ENCODE peak calls at places on chromosomes 16 and 17, in four cellular contexts. S is T-helper 9 cell, X is lung, Q is cardiac fibroblast. N is an unnamed sample.

GRCh38 chr17:14427914-14428639 is 127.2 kb downstream of the HS3ST3B1 start:
- DNase-seq in S (peak; percentile 24), X (no peak), Q (no peak), N (no peak)

GRCh38 chr16:56348168-56349085 is 76.9 kb downstream of the AMFR start:
- DNase-seq in S (no peak), X (no peak), Q (no peak), N (no peak)

GRCh38 chr17:9798724-9799123 is 7.3 kb upstream of the DHRS7C start:
- DNase-seq in S (no peak), X (no peak), Q (no peak), N (no peak)

GRCh38 chr16:10971560-10971961 is 27.2 kb downstream of the CLEC16A start:
- DNase-seq in S (no peak), X (peak; percentile 43), Q (peak; percentile 92), N (peak; percentile 40)

GRCh38 chr17:44350733-44351226 is 5.7 kb downstream of the GRN start:
- DNase-seq in S (peak; percentile 54), X (peak; percentile 69), Q (peak; percentile 57), N (peak; percentile 32)

GRCh38 chr16:68395167-68395786 is 53.0 kb downstream of the SMPD3 start:
- DNase-seq in S (no peak), X (no peak), Q (no peak), N (no peak)

GRCh38 chr17:78412403-78412802 is 34.0 kb downstream of the PGS1 start:
- DNase-seq in S (no peak), X (no peak), Q (peak; percentile 29), N (peak; percentile 67)

GRCh38 chr17:55635253-55635766 is 87.4 kb downstream of the TMEM100 start:
- DNase-seq in S (no peak), X (no peak), Q (peak; percentile 16), N (no peak)

GRCh38 chr16:3161235-3162018 is 26.6 kb upstream of the OR1F1 start:
- DNase-seq in S (no peak), X (no peak), Q (no peak), N (no peak)

GRCh38 chr16:3256876-3257465 is 538 bp upstream of the MEFV start:
- DNase-seq in S (no peak), X (no peak), Q (peak; percentile 66), N (no peak)

GRCh38 chr16:49483251-49483650 is 109.6 kb downstream of the C16orf78 start:
- DNase-seq in S (no peak), X (no peak), Q (no peak), N (no peak)

GRCh38 chr17:65552214-65552613 is 9.2 kb downstream of the AXIN2 start:
- DNase-seq in S (no peak), X (no peak), Q (no peak), N (no peak)

GRCh38 chr16:27924411-27925118 is 138.9 kb downstream of the GSG1L start:
- DNase-seq in S (no peak), X (no peak), Q (peak; percentile 42), N (no peak)

GRCh38 chr16:48596326-48596725 is 13.7 kb downstream of the N4BP1 start:
- DNase-seq in S (no peak), X (no peak), Q (no peak), N (no peak)

GRCh38 chr16:86942469-86943175 is 364.3 kb downstream of the FOXL1 start:
- DNase-seq in S (no peak), X (no peak), Q (no peak), N (no peak)

GRCh38 chr16:11781773-11782172 is 15.3 kb downstream of the ZC3H7A start:
- DNase-seq in S (no peak), X (no peak), Q (peak; percentile 23), N (no peak)

GRCh38 chr16:9092282-9092962 is 978 bp downstream of the HAPSTR1 start:
- DNase-seq in S (peak; percentile 46), X (peak; percentile 48), Q (no peak), N (peak; percentile 31)

GRCh38 chr17:59105852-59106462 is 723 bp downstream of the TRIM37 start:
- DNase-seq in S (peak; percentile 73), X (peak; percentile 72), Q (peak; percentile 47), N (peak; percentile 34)

N was measured in gastrocnemius medialis.